ENCODE peak calls at places on chromosomes 4 and X, in nine cellular contexts. I is endothelial cell of umbilical vein, E is HCT116, D is GM23248, Z is K562, S is PC-9, W is hepatocyte, O is astrocyte, V is neural progenitor cell. G is an unnamed sample.

GRCh38 chr4:169557061-169557636 is 55.2 kb downstream of the NEK1 start:
- DNase-seq in I (peak), E (peak), D (no peak), Z (no peak), S (peak), W (no peak), O (peak), V (no peak), G (no peak)

GRCh38 chrX:129771266-129771995 is 8.3 kb upstream of the SASH3 start:
- DNase-seq in I (no peak), E (no peak), D (no peak), Z (no peak), S (no peak), W (no peak), O (no peak), V (no peak), G (no peak)

GRCh38 chr4:113978561-113979156 is 788 bp downstream of the ARSJ start:
- DNase-seq in I (peak), E (no peak), D (peak), Z (no peak), S (no peak), W (peak), O (peak), V (peak), G (no peak)

GRCh38 chr4:152515678-152516077 is 20.2 kb downstream of the FBXW7 start:
- DNase-seq in I (no peak), E (no peak), D (peak), Z (no peak), S (no peak), W (no peak), O (peak), V (no peak), G (no peak)

GRCh38 chr4:186161138-186161537 is 30.2 kb upstream of the CYP4V2 start:
- DNase-seq in I (no peak), E (no peak), D (no peak), Z (no peak), S (no peak), W (peak), O (no peak), V (no peak), G (no peak)

GRCh38 chr4:12270546-12270945 is 841.9 kb upstream of the HS3ST1 start:
- DNase-seq in I (peak), E (no peak), D (no peak), Z (no peak), S (no peak), W (no peak), O (no peak), V (no peak), G (no peak)

GRCh38 chr4:138475116-138475515 is 233.0 kb upstream of the SLC7A11 start:
- DNase-seq in I (no peak), E (no peak), D (no peak), Z (no peak), S (no peak), W (no peak), O (no peak), V (no peak), G (no peak)

GRCh38 chrX:132092439-132093065 is 35.3 kb downstream of the FRMD7 start:
- DNase-seq in I (peak), E (peak), D (peak), Z (peak), S (peak), W (peak), O (peak), V (peak), G (no peak)

GRCh38 chrX:15418707-15419181 is 34.5 kb upstream of the VEGFD start:
- DNase-seq in I (no peak), E (no peak), D (no peak), Z (no peak), S (no peak), W (no peak), O (no peak), V (no peak), G (no peak)

GRCh38 chr4:25440478-25441030 is 63.5 kb downstream of the ANAPC4 start:
- DNase-seq in I (peak), E (no peak), D (no peak), Z (no peak), S (no peak), W (no peak), O (peak), V (no peak), G (no peak)

GRCh38 chrX:124033821-124034220 is 72.3 kb downstream of the STAG2 start:
- DNase-seq in I (no peak), E (no peak), D (peak), Z (no peak), S (no peak), W (no peak), O (peak), V (no peak), G (no peak)

GRCh38 chr4:82666970-82667665 is 105.3 kb upstream of the TMEM150C start:
- DNase-seq in I (no peak), E (no peak), D (peak), Z (no peak), S (no peak), W (no peak), O (peak), V (no peak), G (no peak)

GRCh38 chr4:12729384-12729783 is 754.8 kb downstream of the RAB28 start:
- DNase-seq in I (peak), E (peak), D (peak), Z (peak), S (no peak), W (peak), O (peak), V (peak), G (no peak)

GRCh38 chr4:122091397-122091796 is 60.7 kb upstream of the BLTP1 start:
- DNase-seq in I (no peak), E (no peak), D (no peak), Z (no peak), S (no peak), W (no peak), O (no peak), V (no peak), G (no peak)

GRCh38 chrX:6386837-6387236 is 148.1 kb downstream of the VCX3A start:
- DNase-seq in I (no peak), E (no peak), D (no peak), Z (no peak), S (no peak), W (no peak), O (no peak), V (no peak), G (no peak)

GRCh38 chrX:14427614-14428013 is 101.7 kb upstream of the GLRA2 start:
- DNase-seq in I (no peak), E (no peak), D (no peak), Z (no peak), S (no peak), W (no peak), O (no peak), V (no peak), G (no peak)

GRCh38 chr4:3408793-3409330 is 32.9 kb upstream of the HGFAC start:
- DNase-seq in I (no peak), E (no peak), D (no peak), Z (no peak), S (no peak), W (no peak), O (no peak), V (no peak), G (no peak)

GRCh38 chr4:150828159-150828558 is 186.9 kb downstream of the LRBA start:
- DNase-seq in I (no peak), E (no peak), D (no peak), Z (no peak), S (no peak), W (no peak), O (no peak), V (no peak), G (no peak)

GRCh38 chrX:6292599-6292998 is 63.9 kb upstream of the NLGN4X start:
- DNase-seq in I (no peak), E (no peak), D (no peak), Z (no peak), S (no peak), W (no peak), O (no peak), V (peak), G (no peak)

GRCh38 chr4:130336585-130337217 is 1240.7 kb downstream of the C4orf33 start:
- DNase-seq in I (peak), E (peak), D (peak), Z (no peak), S (no peak), W (peak), O (peak), V (peak), G (no peak)

GRCh38 chrX:53563324-53563723 is 123.2 kb downstream of the HUWE1 start:
- DNase-seq in I (no peak), E (no peak), D (no peak), Z (no peak), S (no peak), W (no peak), O (no peak), V (no peak), G (no peak)

GRCh38 chr4:85420831-85421230 is 54.1 kb upstream of the ARHGAP24 start:
- DNase-seq in I (no peak), E (no peak), D (no peak), Z (no peak), S (no peak), W (no peak), O (no peak), V (peak), G (no peak)

GRCh38 chrX:20461576-20461975 is 194.9 kb upstream of the RPS6KA3 start:
- DNase-seq in I (peak), E (no peak), D (peak), Z (no peak), S (no peak), W (no peak), O (peak), V (no peak), G (no peak)

GRCh38 chr4:78669453-78669852 is 106.7 kb upstream of the BMP2K start:
- DNase-seq in I (no peak), E (peak), D (no peak), Z (no peak), S (no peak), W (no peak), O (no peak), V (no peak), G (no peak)

GRCh38 chr4:33579951-33580350 is 2664.4 kb downstream of the ARAP2 start:
- DNase-seq in I (no peak), E (no peak), D (no peak), Z (no peak), S (no peak), W (no peak), O (no peak), V (no peak), G (no peak)

GRCh38 chr4:42142586-42142985 is 9.9 kb downstream of the BEND4 start:
- DNase-seq in I (no peak), E (no peak), D (peak), Z (no peak), S (no peak), W (no peak), O (no peak), V (no peak), G (no peak)

GRCh38 chr4:82382756-82383155 is 9.0 kb upstream of the HNRNPD start:
- DNase-seq in I (no peak), E (no peak), D (no peak), Z (no peak), S (no peak), W (no peak), O (no peak), V (no peak), G (no peak)

GRCh38 chr4:29081230-29081955 is 1638.8 kb upstream of the PCDH7 start:
- DNase-seq in I (peak), E (peak), D (no peak), Z (no peak), S (no peak), W (peak), O (no peak), V (no peak), G (no peak)

GRCh38 chr4:85478576-85478975 is 3.6 kb downstream of the ARHGAP24 start:
- DNase-seq in I (no peak), E (no peak), D (peak), Z (no peak), S (no peak), W (no peak), O (peak), V (no peak), G (no peak)

GRCh38 chr4:87806520-87806919 is 7.2 kb downstream of the IBSP start:
- DNase-seq in I (no peak), E (no peak), D (peak), Z (no peak), S (no peak), W (no peak), O (peak), V (no peak), G (no peak)

GRCh38 chr4:122584517-122584916 is 36.3 kb downstream of the IL21 start:
- DNase-seq in I (peak), E (no peak), D (peak), Z (no peak), S (no peak), W (no peak), O (peak), V (no peak), G (no peak)

GRCh38 chr4:6172093-6172926 is 28.0 kb downstream of the JAKMIP1 start:
- DNase-seq in I (no peak), E (no peak), D (no peak), Z (no peak), S (no peak), W (no peak), O (no peak), V (no peak), G (no peak)

GRCh38 chrX:84078991-84079390 is 109.0 kb downstream of the RPS6KA6 start:
- DNase-seq in I (no peak), E (no peak), D (no peak), Z (no peak), S (no peak), W (no peak), O (no peak), V (no peak), G (no peak)

GRCh38 chr4:181845617-181846016 is 397.6 kb upstream of the TENM3 start:
- DNase-seq in I (no peak), E (no peak), D (no peak), Z (no peak), S (no peak), W (no peak), O (peak), V (no peak), G (no peak)

GRCh38 chrX:154458116-154458953 is at the start of gene PLXNA3:
- DNase-seq in I (no peak), E (no peak), D (peak), Z (peak), S (no peak), W (peak), O (no peak), V (peak), G (no peak)

GRCh38 chr4:110641218-110641617 is 18.3 kb upstream of the PITX2 start:
- DNase-seq in I (no peak), E (no peak), D (no peak), Z (no peak), S (no peak), W (no peak), O (no peak), V (peak), G (no peak)
- TF ChIP-seq EZH2 in I (peak), E (no peak), D (no peak), Z (no peak), S (no peak), W (no peak), O (peak), V (peak), G (no peak)

GRCh38 chr4:143354990-143355389 is 18.3 kb downstream of the GAB1 start:
- DNase-seq in I (peak), E (no peak), D (no peak), Z (no peak), S (no peak), W (no peak), O (no peak), V (no peak), G (no peak)
- TF ChIP-seq EZH2 in I (no peak), E (no peak), D (no peak), Z (no peak), S (no peak), W (no peak), O (no peak), V (no peak), G (no peak)

DNA sequence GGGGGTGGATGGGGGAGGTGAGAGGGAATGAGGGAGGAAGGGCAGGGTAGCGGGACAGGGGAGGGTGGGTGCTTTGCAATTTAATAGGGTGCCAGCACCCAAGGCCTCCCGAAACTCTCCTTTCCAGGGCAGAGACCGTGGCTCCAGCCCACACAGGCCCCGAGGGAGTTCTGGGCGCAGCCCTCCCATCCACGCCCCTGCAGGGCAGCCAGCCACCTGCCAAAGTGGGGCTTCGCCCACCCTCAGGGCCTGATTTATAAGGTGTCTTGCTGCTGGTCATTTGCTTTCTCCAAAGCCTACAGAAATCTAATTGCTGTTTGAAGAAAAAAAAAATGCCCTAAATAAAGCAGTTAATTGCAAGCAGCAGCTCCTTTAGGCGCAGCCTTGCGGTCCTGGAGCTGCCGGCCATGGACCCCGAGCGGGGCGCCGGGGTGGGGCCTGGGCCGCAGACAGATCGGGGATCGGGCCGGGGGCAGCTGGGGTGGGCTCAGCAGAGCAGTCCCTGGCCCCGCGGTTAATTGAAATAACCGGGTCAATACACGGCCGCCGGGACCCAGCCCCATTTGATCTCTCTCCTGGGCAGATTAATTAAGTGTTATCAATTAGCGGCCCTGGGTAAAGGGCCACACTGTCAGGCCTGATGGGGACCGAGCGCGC is 106.0 kb upstream of the NKX1-1 start:
- DNase-seq in I (no peak), E (no peak), D (no peak), Z (no peak), S (no peak), W (no peak), O (no peak), V (no peak), G (no peak)
- TF ChIP-seq EZH2 in I (no peak), E (no peak), D (no peak), Z (no peak), S (no peak), W (no peak), O (no peak), V (no peak), G (no peak)

DNA sequence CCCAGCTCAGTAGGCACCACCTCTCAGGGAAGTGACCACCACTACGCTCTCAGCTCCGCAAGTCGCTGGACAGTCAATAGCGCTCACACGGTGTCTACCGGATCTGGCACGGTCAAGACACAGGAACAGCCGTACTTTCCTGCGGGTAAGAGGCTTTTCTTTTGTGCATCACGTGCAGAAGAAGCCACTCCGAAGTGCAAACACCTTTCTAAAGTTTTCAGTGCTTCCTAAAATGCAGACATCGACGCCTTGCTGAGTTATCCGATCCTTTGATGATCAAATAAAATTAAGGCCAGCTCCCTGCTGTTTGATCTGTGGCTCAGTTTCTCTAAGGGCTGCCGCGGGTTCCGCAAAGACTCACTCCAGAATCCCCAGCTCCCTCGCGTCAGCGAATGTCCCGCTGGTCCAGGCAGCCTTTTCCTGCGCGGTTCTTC is 71.8 kb downstream of the FBXO8 start:
- DNase-seq in I (no peak), E (no peak), D (no peak), Z (no peak), S (no peak), W (no peak), O (no peak), V (peak), G (no peak)
- TF ChIP-seq EZH2 in I (peak), E (no peak), D (no peak), Z (no peak), S (no peak), W (peak), O (peak), V (peak), G (peak)

G was measured in keratinocyte.